ENCODE peak calls at places on chromosomes 3 and 15, in nine cellular contexts. U, E, I, W, S, L, X, Y and V are unnamed samples.

GRCh38 chr3:146682176-146682575 is 77.0 kb upstream of the PLSCR5 start:
- DNase-seq in Y (no peak), L (peak), W (no peak), X (peak), S (no peak), U (peak), E (no peak), I (no peak), V (no peak)

GRCh38 chr3:46725663-46726314 is 8.1 kb upstream of the PRSS50 start:
- DNase-seq in I (no peak), L (no peak), S (peak), U (peak), E (no peak), X (no peak), Y (no peak), W (peak), V (no peak)

GRCh38 chr3:111764645-111765091 is 94.4 kb upstream of the PHLDB2 start:
- DNase-seq in S (no peak), I (no peak), L (peak), E (peak), W (peak), Y (no peak), X (peak), U (no peak), V (no peak)

GRCh38 chr3:30311781-30312180 is 294.6 kb upstream of the TGFBR2 start:
- DNase-seq in U (no peak), X (no peak), W (no peak), L (no peak), I (no peak), E (no peak), Y (no peak), S (no peak), V (no peak)

GRCh38 chr3:33003308-33003707 is 51.9 kb downstream of the CCR4 start:
- DNase-seq in Y (no peak), I (no peak), W (no peak), U (no peak), S (no peak), E (no peak), L (no peak), X (no peak), V (no peak)

GRCh38 chr15:69972436-69972835 is 125.3 kb downstream of the TLE3 start:
- DNase-seq in L (no peak), W (no peak), X (no peak), I (no peak), U (no peak), Y (no peak), S (no peak), E (no peak), V (no peak)

GRCh38 chr15:63501256-63502089 is 2.9 kb upstream of the USP3 start:
- DNase-seq in W (peak), X (peak), E (no peak), I (peak), L (peak), S (peak), U (peak), Y (peak), V (no peak)

GRCh38 chr3:39362177-39362576 is 21.0 kb upstream of the SLC25A38 start:
- DNase-seq in X (no peak), I (no peak), L (no peak), W (no peak), U (no peak), E (no peak), Y (no peak), S (no peak), V (no peak)

GRCh38 chr3:168205451-168205850 is 109.7 kb upstream of the GOLIM4 start:
- DNase-seq in L (no peak), W (no peak), Y (no peak), U (no peak), I (no peak), S (no peak), E (no peak), X (no peak), V (no peak)

GRCh38 chr3:172536505-172536904 is 13.3 kb upstream of the TNFSF10 start:
- DNase-seq in L (peak), E (no peak), U (no peak), Y (no peak), X (no peak), S (no peak), I (peak), W (no peak), V (no peak)

GRCh38 chr15:57595011-57595866 is 3.5 kb downstream of the MYZAP start:
- DNase-seq in X (no peak), W (no peak), E (no peak), Y (no peak), L (no peak), S (no peak), I (no peak), U (no peak), V (no peak)

GRCh38 chr3:162262145-162262544 is 765.5 kb downstream of the OTOL1 start:
- DNase-seq in U (peak), Y (no peak), S (no peak), E (no peak), W (peak), I (no peak), L (peak), X (no peak), V (no peak)

GRCh38 chr3:128709506-128710210 is 16.3 kb upstream of the RAB7A start:
- DNase-seq in X (no peak), Y (no peak), S (no peak), L (peak), E (no peak), U (no peak), I (peak), W (no peak), V (no peak)

GRCh38 chr3:5197022-5197421 is 9.5 kb downstream of the EDEM1 start:
- DNase-seq in X (peak), L (no peak), S (no peak), U (peak), Y (no peak), W (peak), E (no peak), I (no peak), V (no peak)

GRCh38 chr3:15291589-15292541 is 40.5 kb downstream of the SH3BP5 start:
- DNase-seq in E (no peak), U (no peak), X (peak), S (no peak), W (peak), Y (no peak), L (no peak), I (no peak), V (no peak)

GRCh38 chr15:77568960-77569646 is 63.6 kb downstream of the LINGO1 start:
- DNase-seq in X (peak), I (no peak), U (peak), W (no peak), S (no peak), L (no peak), E (no peak), Y (no peak), V (no peak)

GRCh38 chr3:12046406-12046805 is 42.2 kb downstream of the SYN2 start:
- DNase-seq in W (no peak), I (no peak), Y (peak), L (peak), X (peak), U (peak), E (peak), S (no peak), V (no peak)

GRCh38 chr3:140023616-140024530 is 88.9 kb downstream of the CLSTN2 start:
- DNase-seq in L (no peak), W (no peak), E (no peak), U (no peak), S (no peak), X (no peak), Y (no peak), I (no peak), V (no peak)

GRCh38 chr3:12107071-12107713 is 51.5 kb downstream of the TIMP4 start:
- DNase-seq in X (no peak), W (no peak), U (no peak), S (no peak), E (no peak), I (no peak), Y (no peak), L (no peak), V (no peak)

GRCh38 chr15:28068930-28069329 is 30.2 kb downstream of the OCA2 start:
- DNase-seq in U (no peak), X (no peak), E (no peak), W (no peak), S (no peak), L (no peak), I (no peak), Y (no peak), V (no peak)

GRCh38 chr3:146496246-146496645 is 26.9 kb upstream of the PLSCR2 start:
- DNase-seq in U (peak), L (no peak), Y (no peak), I (no peak), S (no peak), E (no peak), W (no peak), X (no peak), V (no peak)

GRCh38 chr3:194139977-194140351 is 4.0 kb downstream of the HES1 start:
- DNase-seq in S (no peak), X (no peak), W (peak), L (peak), Y (no peak), E (no peak), I (peak), U (peak), V (no peak)

GRCh38 chr15:40100133-40100946 is 8.3 kb downstream of the BMF start:
- DNase-seq in I (no peak), L (no peak), U (no peak), Y (no peak), E (no peak), S (no peak), X (no peak), W (no peak), V (no peak)

GRCh38 chr15:31079519-31079918 is 22.0 kb downstream of the TRPM1 start:
- DNase-seq in U (peak), L (peak), I (peak), S (peak), E (no peak), X (no peak), Y (no peak), W (peak), V (no peak)

GRCh38 chr3:182485306-182485705 is 308.0 kb upstream of the ATP11B start:
- DNase-seq in S (no peak), X (no peak), Y (no peak), W (no peak), U (no peak), I (no peak), L (peak), E (no peak), V (no peak)

GRCh38 chr3:135556184-135556583 is 409.3 kb upstream of the PPP2R3A start:
- DNase-seq in W (no peak), U (peak), S (no peak), Y (no peak), L (no peak), E (no peak), I (no peak), X (no peak), V (no peak)

GRCh38 chr15:90209591-90209990 is 8.5 kb downstream of the SEMA4B start:
- DNase-seq in X (no peak), I (no peak), Y (no peak), W (no peak), S (no peak), L (peak), U (no peak), E (no peak), V (no peak)

GRCh38 chr15:43930556-43930955 is 103.8 kb downstream of the WDR76 start:
- DNase-seq in S (no peak), I (no peak), Y (no peak), X (no peak), L (no peak), U (no peak), E (no peak), W (no peak), V (no peak)

GRCh38 chr3:494190-494589 is 297.6 kb downstream of the CHL1 start:
- DNase-seq in S (no peak), E (no peak), L (no peak), W (no peak), X (no peak), I (no peak), Y (no peak), U (no peak), V (no peak)

GRCh38 chr15:48644498-48644826 is 1.0 kb downstream of the FBN1 start:
- DNase-seq in S (no peak), X (peak), Y (no peak), E (no peak), W (no peak), I (peak), U (no peak), L (peak), V (no peak)

GRCh38 chr3:181616088-181617070 is 95.3 kb upstream of the SOX2 start:
- DNase-seq in Y (no peak), W (no peak), U (no peak), E (no peak), X (no peak), I (no peak), S (no peak), L (no peak), V (no peak)

GRCh38 chr3:146712826-146713225 is 107.7 kb upstream of the PLSCR5 start:
- DNase-seq in X (no peak), S (no peak), L (no peak), I (no peak), U (no peak), W (no peak), E (no peak), Y (no peak), V (no peak)

GRCh38 chr3:197023241-197023997 is 6.2 kb downstream of the MELTF start:
- DNase-seq in U (no peak), L (no peak), X (no peak), E (no peak), I (no peak), Y (no peak), S (no peak), W (no peak), V (no peak)

GRCh38 chr3:54211097-54211496 is 88.7 kb downstream of the CACNA2D3 start:
- DNase-seq in I (no peak), W (no peak), E (no peak), X (no peak), S (no peak), L (no peak), Y (no peak), U (no peak), V (no peak)

GRCh38 chr3:103082501-103082900 is 647.7 kb downstream of the ZPLD1 start:
- DNase-seq in I (no peak), E (no peak), X (no peak), Y (no peak), L (no peak), U (no peak), S (no peak), W (no peak), V (no peak)

GRCh38 chr15:71440479-71441071 is 325.3 kb downstream of the THSD4 start:
- DNase-seq in X (peak), U (peak), S (no peak), Y (peak), E (peak), L (peak), W (peak), I (peak), V (no peak)

GRCh38 chr3:152349397-152349796 is 80.7 kb downstream of the MBNL1 start:
- DNase-seq in W (peak), I (no peak), L (peak), S (no peak), Y (no peak), X (peak), E (no peak), U (no peak), V (no peak)

GRCh38 chr3:88267847-88268246 is 118.1 kb downstream of the C3orf38 start:
- DNase-seq in I (no peak), U (no peak), S (no peak), W (no peak), X (no peak), Y (no peak), E (no peak), L (no peak), V (no peak)

GRCh38 chr3:100044369-100044768 is 69.9 kb downstream of the FILIP1L start:
- DNase-seq in U (no peak), L (no peak), Y (no peak), E (no peak), X (no peak), I (no peak), W (no peak), S (no peak), V (no peak)

DNA sequence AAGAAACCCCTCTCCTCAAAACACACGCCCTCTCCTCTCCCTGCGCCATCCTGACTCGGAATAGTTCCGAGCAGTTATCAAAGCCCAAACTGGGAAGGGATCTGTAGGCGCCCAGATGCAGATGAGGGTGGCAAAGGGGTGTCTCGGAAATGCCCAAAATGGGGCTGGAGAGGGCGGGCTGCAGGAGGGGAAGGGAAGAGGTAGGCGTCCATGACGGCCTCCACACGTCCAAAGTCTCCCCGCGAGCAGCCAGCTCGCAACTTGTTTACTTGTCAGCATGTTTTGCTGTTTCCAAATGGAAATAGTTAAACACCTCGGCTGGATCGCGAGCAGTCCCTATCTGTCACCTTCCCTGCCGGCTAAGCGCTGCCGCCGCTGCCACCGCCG is 1.4 kb downstream of the NTRK3 start:
- DNase-seq in E (no peak), X (no peak), S (peak), U (no peak), I (peak), Y (no peak), W (no peak), L (no peak), V (no peak)
- H3K9ac ChIP-seq in E (no peak), X (no peak), S (no peak), U (no peak), I (no peak), Y (no peak), W (peak), L (no peak), V (peak)

DNA sequence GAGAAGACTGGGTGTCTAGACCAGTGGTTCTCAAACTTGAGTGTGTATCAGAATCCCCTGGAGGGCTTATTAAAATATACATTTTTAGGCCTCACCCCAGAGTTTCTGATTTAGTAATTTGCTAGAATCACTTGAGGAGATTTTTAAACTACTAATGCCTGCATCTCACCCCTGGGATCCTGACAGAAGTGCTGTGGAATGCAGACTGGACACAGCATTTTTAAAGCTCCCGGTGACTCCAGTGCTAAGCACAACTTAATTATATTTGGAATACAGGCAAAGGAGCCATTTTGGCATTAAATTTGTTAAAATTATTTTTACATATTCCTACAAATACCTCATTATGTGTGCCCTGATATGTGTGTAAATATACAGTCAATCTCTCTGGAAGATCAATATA is 26.7 kb upstream of the COL6A6 start:
- DNase-seq in Y (no peak), I (no peak), X (no peak), E (no peak), U (peak), W (no peak), L (no peak), S (no peak), V (no peak)
- H3K9ac ChIP-seq in Y (no peak), I (no peak), X (no peak), E (no peak), U (peak), W (no peak), L (no peak), S (no peak), V (no peak)

DNA sequence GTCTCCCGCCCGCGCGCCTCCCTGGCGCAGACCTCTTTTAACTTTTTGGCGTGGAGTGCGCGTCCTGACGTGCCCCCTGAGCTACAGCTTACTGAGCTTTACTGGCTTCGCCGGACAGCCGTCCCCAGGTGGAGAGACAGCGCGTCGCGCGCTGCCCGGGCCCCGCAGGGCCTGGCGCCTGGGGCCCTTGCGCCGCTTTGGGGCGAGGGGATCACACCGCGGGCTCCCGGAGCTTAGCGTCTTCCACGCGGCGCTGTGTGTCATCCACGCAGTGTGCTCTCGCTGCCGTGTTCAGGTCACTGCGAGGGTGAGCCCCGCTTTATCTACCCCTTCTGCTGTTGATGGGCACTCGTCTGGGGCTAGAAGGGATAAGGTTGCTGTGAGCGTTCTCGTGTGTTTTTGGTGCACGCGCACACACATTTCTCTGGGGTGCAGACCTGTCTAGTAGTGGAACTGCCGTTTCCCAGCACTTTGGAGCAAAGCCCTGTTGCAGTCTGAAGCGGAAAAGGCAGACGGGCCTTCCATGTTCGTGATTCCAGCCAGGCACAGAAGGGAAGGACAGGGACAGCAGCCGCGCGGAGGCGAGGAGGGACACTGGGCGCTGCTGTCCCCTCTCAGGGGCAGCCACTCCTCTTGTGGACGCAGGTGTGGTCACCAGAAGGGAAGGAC is 33.1 kb upstream of the ALDH1L1 start:
- DNase-seq in E (no peak), S (peak), L (no peak), W (peak), Y (peak), U (no peak), I (peak), X (peak), V (no peak)
- H3K9ac ChIP-seq in E (no peak), S (no peak), L (no peak), W (peak), Y (no peak), U (peak), I (peak), X (peak), V (no peak)

GRCh38 chr15:41780727-41781126 is 6.4 kb downstream of the MAPKBP1 start:
- DNase-seq in I (no peak), E (no peak), L (no peak), W (no peak), U (peak), S (no peak), X (no peak), Y (no peak), V (no peak)
- H3K9ac ChIP-seq in I (no peak), E (no peak), L (no peak), W (no peak), U (no peak), S (no peak), X (no peak), Y (no peak), V (no peak)

GRCh38 chr15:67104453-67104852 is 39.1 kb downstream of the SMAD3 start:
- DNase-seq in W (no peak), Y (no peak), S (no peak), I (no peak), X (no peak), E (no peak), L (no peak), U (no peak), V (no peak)
- H3K9ac ChIP-seq in W (peak), Y (no peak), S (no peak), I (no peak), X (no peak), E (peak), L (peak), U (peak), V (no peak)